ENCODE peak calls at places on chromosomes 7 and 10, in seven cellular contexts. L is mesendoderm; R is transverse colon; K is GM23248; T is astrocyte; H is CD8-positive, alpha-beta T cell; B is cardiac muscle cell. I is an unnamed sample.
A peak's percentile ranks its signal among the peaks of the same experiment; 100 is the strongest.

GRCh38 chr10:35040761-35041501 is 49.2 kb downstream of the CUL2 start:
- DNase-seq in K (peak; percentile 75), H (no peak), B (no peak), L (peak; percentile 50), R (no peak), T (peak; percentile 72), I (no peak)

GRCh38 chr7:112112822-112113255 is 93.4 kb downstream of the DOCK4 start:
- DNase-seq in K (peak; percentile 86), T (peak; percentile 40), B (no peak), R (no peak), H (no peak), L (no peak), I (no peak)

GRCh38 chr7:5590596-5591546 is 167.2 kb upstream of the TNRC18 start:
- DNase-seq in H (no peak), T (no peak), K (no peak), L (no peak), R (no peak), B (no peak), I (no peak)

GRCh38 chr10:126169899-126170298 is 218.4 kb downstream of the ADAM12 start:
- DNase-seq in L (no peak), B (no peak), K (no peak), H (no peak), R (no peak), T (no peak), I (no peak)

GRCh38 chr7:84729284-84729683 is 457.6 kb downstream of the SEMA3D start:
- DNase-seq in L (no peak), K (peak; percentile 62), B (no peak), T (peak; percentile 92), H (no peak), R (no peak), I (no peak)

GRCh38 chr7:117715784-117716445 is 157.3 kb downstream of the CTTNBP2 start:
- DNase-seq in B (peak; percentile 68), K (peak; percentile 61), L (peak; percentile 81), H (no peak), R (peak; percentile 35), T (peak; percentile 32), I (no peak)

GRCh38 chr7:32034052-32034451 is 36.2 kb downstream of the PDE1C start:
- DNase-seq in L (peak; percentile 33), R (no peak), H (no peak), B (no peak), T (no peak), K (no peak), I (no peak)

GRCh38 chr10:124565565-124566221 is 104.1 kb downstream of the LHPP start:
- DNase-seq in B (peak; percentile 64), L (peak; percentile 89), R (no peak), T (no peak), H (no peak), K (no peak), I (no peak)

GRCh38 chr7:100152404-100152803 is 3.7 kb downstream of the LAMTOR4 start:
- DNase-seq in B (no peak), R (no peak), K (no peak), L (peak; percentile 15), H (no peak), T (no peak), I (no peak)

GRCh38 chr10:62373995-62374861 is at the start of gene ZNF365:
- DNase-seq in T (peak; percentile 52), R (no peak), K (peak; percentile 79), L (peak; percentile 67), B (peak; percentile 67), H (peak; percentile 52), I (no peak)

GRCh38 chr7:90246184-90246583 is 1.2 kb downstream of the CFAP69 start:
- DNase-seq in T (peak; percentile 27), H (no peak), K (peak; percentile 79), B (peak; percentile 20), L (peak; percentile 86), R (no peak), I (no peak)

GRCh38 chr7:44077061-44077460 is 5.3 kb downstream of the POLM start:
- DNase-seq in L (no peak), K (no peak), R (no peak), T (no peak), B (no peak), H (no peak), I (no peak)

GRCh38 chr7:99086532-99086931 is 57.4 kb downstream of the SMURF1 start:
- DNase-seq in H (no peak), R (no peak), L (no peak), T (no peak), B (no peak), K (no peak), I (peak; percentile 0)
- H3K27me3 ChIP-seq in H (no peaks in the 10 kb centered on the region), R (no peaks in the 10 kb centered on the region), L (no peaks in the 10 kb centered on the region), T (no peaks in the 10 kb centered on the region), B (no peaks in the 10 kb centered on the region), K (no peaks in the 10 kb centered on the region), I (no peaks in the 10 kb centered on the region)

GRCh38 chr7:140334341-140335057 is 63.8 kb downstream of the SLC37A3 start:
- DNase-seq in L (no peak), H (no peak), B (no peak), R (no peak), T (no peak), K (no peak), I (no peak)
- H3K27ac ChIP-seq in L (no peak overlapping the region), H (no peak overlapping the region), B (peak overlapping the region; percentile 66), R (no peak overlapping the region), T (no peak overlapping the region), K (no peak overlapping the region), I (no peak overlapping the region)

GRCh38 chr7:157581740-157582139 is 244.9 kb downstream of the DNAJB6 start:
- DNase-seq in L (no peak), B (no peak), T (no peak), H (no peak), R (no peak), K (no peak), I (no peak)

GRCh38 chr7:157580324-157580723 is 243.5 kb downstream of the DNAJB6 start:
- DNase-seq in B (no peak), T (no peak), K (no peak), H (no peak), R (no peak), L (no peak), I (no peak)

GRCh38 chr7:157577796-157578339 is 241.1 kb downstream of the DNAJB6 start:
- DNase-seq in K (no peak), R (no peak), H (no peak), B (no peak), L (no peak), T (no peak), I (no peak)

GRCh38 chr7:157577061-157577460 is 240.3 kb downstream of the DNAJB6 start:
- DNase-seq in H (no peak), L (no peak), K (no peak), T (no peak), R (no peak), B (no peak), I (no peak)

GRCh38 chr7:157579425-157579824 is 242.6 kb downstream of the DNAJB6 start:
- DNase-seq in K (no peak), T (no peak), L (no peak), R (peak; percentile 57), B (no peak), H (no peak), I (no peak)
- H3K27me3 ChIP-seq in K (no peaks in the 10 kb centered on the region), T (no peaks in the 10 kb centered on the region), L (no peaks in the 10 kb centered on the region), R (peaks cover 17% of the 10 kb centered on the region), B (no peaks in the 10 kb centered on the region), H (no peaks in the 10 kb centered on the region), I (no peaks in the 10 kb centered on the region)

DNA sequence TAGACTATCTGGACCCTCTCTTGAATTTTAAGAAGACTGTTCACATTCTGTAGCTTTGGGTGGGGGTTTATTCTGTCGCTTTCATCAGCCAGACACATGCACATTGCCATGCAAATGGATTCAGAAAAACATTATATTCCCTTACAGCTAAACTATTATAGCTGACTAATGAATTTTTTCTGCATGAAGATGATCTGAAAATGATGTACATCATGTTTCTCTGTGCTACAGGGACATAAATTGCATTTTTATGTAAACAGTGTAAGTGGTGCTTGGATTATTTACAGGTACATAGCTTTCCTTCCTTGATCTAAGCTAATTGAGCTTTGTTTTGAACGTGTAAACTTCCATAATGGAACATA is 1.5 kb downstream of the MET start:
- DNase-seq in T (no peak), H (no peak), B (no peak), K (no peak), R (no peak), L (no peak), I (no peak)
- H3K27ac ChIP-seq in T (peak overlapping the region; percentile 88), H (no peak overlapping the region), B (no peak overlapping the region), K (no peak overlapping the region), R (no peak overlapping the region), L (no peak overlapping the region), I (no peak overlapping the region)

GRCh38 chr7:54823776-54824175 is 64.8 kb upstream of the SEC61G start:
- DNase-seq in H (no peak), B (no peak), L (no peak), T (no peak), R (peak; percentile 17), K (no peak), I (no peak)
- H3K27me3 ChIP-seq in H (no peaks in the 10 kb centered on the region), B (no peaks in the 10 kb centered on the region), L (no peaks in the 10 kb centered on the region), T (no peaks in the 10 kb centered on the region), R (peaks cover 3% of the 10 kb centered on the region), K (peaks cover 7% of the 10 kb centered on the region), I (no peaks in the 10 kb centered on the region)

GRCh38 chr7:106344206-106344605 is 59.4 kb upstream of the NAMPT start:
- DNase-seq in R (no peak), T (no peak), K (no peak), L (no peak), B (no peak), H (no peak), I (no peak)

GRCh38 chr7:106346167-106346677 is 61.4 kb upstream of the NAMPT start:
- DNase-seq in K (no peak), L (no peak), B (no peak), R (no peak), H (no peak), T (no peak), I (no peak)

GRCh38 chr7:106346678-106347217 is 62.0 kb upstream of the NAMPT start:
- DNase-seq in B (no peak), T (peak; percentile 96), R (no peak), K (peak; percentile 97), H (peak; percentile 53), L (no peak), I (peak; percentile 42)

GRCh38 chr7:106344861-106345260 is 60.1 kb upstream of the NAMPT start:
- DNase-seq in R (no peak), L (no peak), B (no peak), K (no peak), T (peak; percentile 46), H (no peak), I (no peak)

DNA sequence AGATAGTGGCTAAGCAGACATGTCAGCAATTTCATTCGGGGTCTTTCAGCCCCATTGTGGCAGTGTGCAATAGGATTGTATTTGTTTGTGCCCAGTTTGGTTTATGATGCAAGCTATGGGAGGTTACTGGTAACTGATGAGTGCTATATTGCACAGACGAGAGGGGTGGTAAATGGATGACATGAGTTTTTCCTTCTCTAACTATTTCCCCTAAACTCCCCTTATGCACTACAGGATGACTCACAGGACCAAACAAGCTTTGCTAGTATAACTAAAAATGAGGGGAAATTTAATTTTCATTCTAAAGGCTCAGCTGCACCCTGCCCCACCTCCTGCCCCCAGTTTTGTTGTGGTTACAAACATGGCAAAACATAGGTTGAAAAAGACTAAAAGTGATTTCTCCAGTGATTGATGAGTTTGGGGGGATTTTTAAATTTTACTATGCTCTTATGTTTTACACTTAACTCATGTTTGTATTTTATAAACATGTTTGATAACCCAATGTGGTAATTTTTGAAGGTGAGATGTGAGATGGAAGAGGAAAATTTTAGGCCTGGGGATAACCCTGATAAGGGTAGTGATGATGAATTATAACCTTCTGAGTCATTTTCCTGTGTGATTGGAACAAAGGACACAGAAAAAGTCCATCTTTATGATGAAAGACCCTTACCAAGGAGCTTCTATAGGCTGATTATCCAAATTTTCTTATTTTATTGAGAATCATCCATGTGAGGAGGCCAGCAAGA is 60.8 kb upstream of the NAMPT start:
- DNase-seq in T (peak; percentile 49), R (no peak), L (no peak), H (no peak), K (peak; percentile 45), B (no peak), I (no peak)
- H3K27ac ChIP-seq in T (peak overlapping the region; percentile 35), R (no peak overlapping the region), L (no peak overlapping the region), H (no peak overlapping the region), K (no peak overlapping the region), B (no peak overlapping the region), I (peak overlapping the region; percentile 13)

GRCh38 chr10:120735315-120735714 is 115.8 kb upstream of the WDR11 start:
- DNase-seq in H (no peak), T (no peak), K (no peak), L (no peak), R (no peak), B (no peak), I (no peak)
- H3K27me3 ChIP-seq in H (no peaks in the 10 kb centered on the region), T (peaks cover 7% of the 10 kb centered on the region), K (no peaks in the 10 kb centered on the region), L (no peaks in the 10 kb centered on the region), R (no peaks in the 10 kb centered on the region), B (no peaks in the 10 kb centered on the region), I (peaks cover 8% of the 10 kb centered on the region)